ENCODE peak calls at places on chromosomes 4 and X, in five cellular contexts. One of them, this sample, is unnamed.

GRCh38 chrX:12309733-12310054 is 171.4 kb downstream of the FRMPD4 start:
- DNase-seq in upper lobe of right lung: no peak
- DNase-seq in dorsolateral prefrontal cortex: no peak
- DNase-seq in sigmoid colon: no peak
- DNase-seq in transverse colon: no peak
- DNase-seq in this sample: no peak

GRCh38 chr4:86357608-86358007 is 2.2 kb downstream of the MAPK10 start:
- DNase-seq in sigmoid colon: no peak
- DNase-seq in transverse colon: no peak
- DNase-seq in upper lobe of right lung: no peak
- DNase-seq in dorsolateral prefrontal cortex: peak
- DNase-seq in this sample: no peak

GRCh38 chrX:115372026-115372610 is 82.6 kb downstream of the LUZP4 start:
- DNase-seq in upper lobe of right lung: no peak
- DNase-seq in sigmoid colon: no peak
- DNase-seq in dorsolateral prefrontal cortex: no peak
- DNase-seq in transverse colon: no peak
- DNase-seq in this sample: no peak

GRCh38 chr4:6608758-6609414 is 31.6 kb upstream of the MRFAP1 start:
- DNase-seq in sigmoid colon: no peak
- DNase-seq in upper lobe of right lung: no peak
- DNase-seq in transverse colon: no peak
- DNase-seq in dorsolateral prefrontal cortex: peak
- DNase-seq in this sample: no peak

GRCh38 chrX:29535212-29536162 is 679.9 kb upstream of the MAGEB2 start:
- DNase-seq in dorsolateral prefrontal cortex: no peak
- DNase-seq in transverse colon: no peak
- DNase-seq in sigmoid colon: no peak
- DNase-seq in upper lobe of right lung: no peak
- DNase-seq in this sample: no peak

GRCh38 chr4:127881565-127881869 is 824 bp downstream of the PLK4 start:
- DNase-seq in upper lobe of right lung: no peak
- DNase-seq in transverse colon: no peak
- DNase-seq in dorsolateral prefrontal cortex: no peak
- DNase-seq in sigmoid colon: no peak
- DNase-seq in this sample: no peak

GRCh38 chrX:141468940-141469339 is 115.6 kb downstream of the SPANXA1 start:
- DNase-seq in transverse colon: no peak
- DNase-seq in dorsolateral prefrontal cortex: no peak
- DNase-seq in upper lobe of right lung: no peak
- DNase-seq in sigmoid colon: no peak
- DNase-seq in this sample: no peak

GRCh38 chr4:10716163-10716562 is 31.6 kb upstream of the CLNK start:
- DNase-seq in upper lobe of right lung: no peak
- DNase-seq in sigmoid colon: no peak
- DNase-seq in dorsolateral prefrontal cortex: no peak
- DNase-seq in transverse colon: no peak
- DNase-seq in this sample: no peak

GRCh38 chr4:122914292-122914904 is 8.0 kb downstream of the NUDT6 start:
- DNase-seq in sigmoid colon: no peak
- DNase-seq in transverse colon: no peak
- DNase-seq in dorsolateral prefrontal cortex: no peak
- DNase-seq in upper lobe of right lung: no peak
- DNase-seq in this sample: no peak

GRCh38 chr4:139452000-139452399 is 1.9 kb upstream of the RAB33B start:
- DNase-seq in dorsolateral prefrontal cortex: no peak
- DNase-seq in sigmoid colon: no peak
- DNase-seq in upper lobe of right lung: no peak
- DNase-seq in transverse colon: no peak
- DNase-seq in this sample: no peak
- H3K27ac ChIP-seq in dorsolateral prefrontal cortex: no peak
- H3K27ac ChIP-seq in sigmoid colon: no peak
- H3K27ac ChIP-seq in upper lobe of right lung: no peak
- H3K27ac ChIP-seq in transverse colon: peak
- H3K27ac ChIP-seq in this sample: no peak

GRCh38 chr4:170026253-170026991 is at the start of gene MFAP3L:
- DNase-seq in transverse colon: peak
- DNase-seq in dorsolateral prefrontal cortex: peak
- DNase-seq in sigmoid colon: peak
- DNase-seq in upper lobe of right lung: peak
- DNase-seq in this sample: peak

GRCh38 chr4:170022211-170022610 is 4.0 kb downstream of the MFAP3L start:
- DNase-seq in upper lobe of right lung: no peak
- DNase-seq in sigmoid colon: no peak
- DNase-seq in transverse colon: no peak
- DNase-seq in dorsolateral prefrontal cortex: no peak
- DNase-seq in this sample: no peak

GRCh38 chr4:170030121-170030520 is 3.9 kb upstream of the MFAP3L start:
- DNase-seq in dorsolateral prefrontal cortex: no peak
- DNase-seq in transverse colon: no peak
- DNase-seq in sigmoid colon: no peak
- DNase-seq in upper lobe of right lung: no peak
- DNase-seq in this sample: no peak

GRCh38 chr4:170027181-170027829 is 1.1 kb upstream of the MFAP3L start:
- DNase-seq in upper lobe of right lung: peak
- DNase-seq in dorsolateral prefrontal cortex: peak
- DNase-seq in sigmoid colon: peak
- DNase-seq in transverse colon: peak
- DNase-seq in this sample: peak

DNA sequence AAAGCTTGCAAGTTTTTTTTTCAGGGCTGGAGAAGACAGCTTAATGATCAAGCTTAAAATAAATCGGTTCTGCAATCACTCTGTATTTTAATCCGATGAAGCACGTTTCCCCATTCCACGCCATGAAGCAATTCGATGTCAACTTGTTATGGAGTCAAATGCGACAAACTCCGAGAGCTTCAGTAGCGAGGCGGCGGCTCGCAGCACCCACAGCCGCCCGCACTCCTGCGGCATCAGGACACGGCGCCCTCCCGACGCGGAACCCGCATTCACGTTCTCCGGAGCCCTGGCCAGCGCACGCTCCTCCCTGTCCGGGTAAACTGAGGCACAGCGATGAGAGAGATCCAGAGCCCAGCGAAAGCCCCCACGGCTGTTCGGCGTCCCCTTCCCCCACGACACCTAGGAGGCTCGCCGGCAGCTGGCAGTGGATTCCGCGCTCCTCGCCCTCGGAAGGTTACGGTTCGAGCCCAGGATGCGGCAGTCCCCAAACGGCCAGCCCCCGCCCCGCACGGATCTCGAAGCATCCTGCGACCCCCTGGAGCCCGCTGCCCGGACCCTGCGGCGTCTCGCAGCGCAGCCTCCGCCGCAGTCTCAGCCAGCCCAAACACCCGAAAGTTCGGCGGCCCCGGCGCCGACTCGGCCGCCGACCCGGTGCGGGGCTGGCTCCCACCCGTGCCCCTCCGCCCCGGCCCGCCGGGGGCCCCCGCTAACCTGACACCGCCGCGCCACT is 507 bp downstream of the MFAP3L start:
- DNase-seq in dorsolateral prefrontal cortex: peak
- DNase-seq in transverse colon: peak
- DNase-seq in sigmoid colon: peak
- DNase-seq in upper lobe of right lung: no peak
- DNase-seq in this sample: peak
- H3K4me3 ChIP-seq in dorsolateral prefrontal cortex: peak
- H3K4me3 ChIP-seq in transverse colon: peak
- H3K4me3 ChIP-seq in sigmoid colon: peak
- H3K4me3 ChIP-seq in upper lobe of right lung: peak
- H3K4me3 ChIP-seq in this sample: peak

GRCh38 chr4:3371581-3372001 is 70.2 kb upstream of the HGFAC start:
- DNase-seq in upper lobe of right lung: no peak
- DNase-seq in dorsolateral prefrontal cortex: no peak
- DNase-seq in transverse colon: no peak
- DNase-seq in sigmoid colon: peak
- DNase-seq in this sample: peak

GRCh38 chr4:3372933-3373465 is 68.8 kb upstream of the HGFAC start:
- DNase-seq in transverse colon: peak
- DNase-seq in upper lobe of right lung: peak
- DNase-seq in sigmoid colon: peak
- DNase-seq in dorsolateral prefrontal cortex: no peak
- DNase-seq in this sample: peak

GRCh38 chr4:3373468-3373867 is 68.3 kb upstream of the HGFAC start:
- DNase-seq in upper lobe of right lung: no peak
- DNase-seq in dorsolateral prefrontal cortex: no peak
- DNase-seq in sigmoid colon: no peak
- DNase-seq in transverse colon: no peak
- DNase-seq in this sample: no peak

GRCh38 chr4:3371038-3371437 is 70.7 kb upstream of the HGFAC start:
- DNase-seq in sigmoid colon: peak
- DNase-seq in upper lobe of right lung: no peak
- DNase-seq in dorsolateral prefrontal cortex: no peak
- DNase-seq in transverse colon: no peak
- DNase-seq in this sample: no peak

DNA sequence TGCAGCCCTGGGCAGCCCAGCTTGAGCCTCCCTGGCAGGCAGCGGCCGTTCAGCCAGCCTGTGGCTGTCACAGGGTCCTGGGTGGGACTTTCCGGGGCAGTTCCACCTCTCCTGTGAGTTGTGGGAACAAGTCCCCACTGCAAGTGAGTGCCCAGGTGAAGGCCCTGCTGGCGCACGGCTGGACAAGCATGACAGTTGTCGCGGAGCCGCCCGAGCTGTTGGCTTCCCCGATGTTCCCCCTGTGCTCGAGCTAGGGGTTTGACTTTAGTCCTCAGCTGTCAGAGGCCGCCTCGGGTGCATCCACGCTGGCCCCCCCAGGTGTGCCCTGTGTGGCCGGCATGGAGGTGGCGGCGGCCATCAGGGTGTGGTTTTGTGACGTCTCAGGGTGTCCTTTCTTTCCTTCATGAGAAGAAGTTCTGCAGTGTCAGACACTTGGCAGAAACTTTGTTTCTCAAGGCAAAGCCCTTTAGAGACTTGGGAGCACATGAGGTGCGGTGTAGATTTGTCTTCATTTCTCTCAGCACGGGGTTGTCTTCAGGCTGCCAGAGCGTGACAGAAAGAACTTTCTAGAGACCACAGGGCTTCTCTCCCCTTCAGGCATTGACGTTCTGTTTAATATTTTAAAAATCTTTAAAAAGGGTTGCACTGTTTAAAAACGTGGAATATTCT is 69.4 kb upstream of the HGFAC start:
- DNase-seq in sigmoid colon: peak
- DNase-seq in upper lobe of right lung: peak
- DNase-seq in dorsolateral prefrontal cortex: no peak
- DNase-seq in transverse colon: no peak
- DNase-seq in this sample: no peak
- H3K27ac ChIP-seq in sigmoid colon: no peak
- H3K27ac ChIP-seq in upper lobe of right lung: peak
- H3K27ac ChIP-seq in dorsolateral prefrontal cortex: peak
- H3K27ac ChIP-seq in transverse colon: no peak
- H3K27ac ChIP-seq in this sample: no peak

GRCh38 chr4:164943192-164943591 is 34.3 kb downstream of the TRIM61 start:
- DNase-seq in transverse colon: no peak
- DNase-seq in upper lobe of right lung: no peak
- DNase-seq in sigmoid colon: no peak
- DNase-seq in dorsolateral prefrontal cortex: no peak
- DNase-seq in this sample: no peak
- H3K4me3 ChIP-seq in transverse colon: no peak
- H3K4me3 ChIP-seq in upper lobe of right lung: no peak
- H3K4me3 ChIP-seq in sigmoid colon: no peak
- H3K4me3 ChIP-seq in dorsolateral prefrontal cortex: no peak
- H3K4me3 ChIP-seq in this sample: no peak

DNA sequence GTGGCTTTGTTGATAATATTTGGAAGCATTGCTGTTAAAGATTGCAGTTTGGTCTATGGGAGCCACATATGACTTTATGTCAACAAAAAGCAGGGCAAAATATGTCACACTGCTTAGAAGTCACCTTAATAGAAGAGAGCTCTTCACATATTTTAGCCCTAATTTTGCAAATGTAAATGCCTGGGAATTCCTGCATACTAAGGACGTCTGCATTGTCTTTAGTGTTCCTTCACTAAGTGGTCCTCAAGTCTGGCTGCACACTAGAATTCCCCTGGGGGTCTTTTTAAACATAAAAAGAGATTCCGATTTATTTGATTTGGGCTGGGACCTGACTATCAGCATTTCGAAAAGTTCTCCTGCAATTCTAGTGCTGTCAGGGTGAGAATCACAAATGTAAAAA is 495.1 kb upstream of the FAM241A start:
- DNase-seq in upper lobe of right lung: no peak
- DNase-seq in dorsolateral prefrontal cortex: no peak
- DNase-seq in sigmoid colon: no peak
- DNase-seq in transverse colon: no peak
- DNase-seq in this sample: no peak
- H3K27ac ChIP-seq in upper lobe of right lung: no peak
- H3K27ac ChIP-seq in dorsolateral prefrontal cortex: no peak
- H3K27ac ChIP-seq in sigmoid colon: no peak
- H3K27ac ChIP-seq in transverse colon: no peak
- H3K27ac ChIP-seq in this sample: no peak

GRCh38 chr4:38565271-38566199 is 98.5 kb upstream of the KLF3 start:
- DNase-seq in transverse colon: peak
- DNase-seq in sigmoid colon: peak
- DNase-seq in dorsolateral prefrontal cortex: no peak
- DNase-seq in upper lobe of right lung: no peak
- DNase-seq in this sample: no peak
- H3K4me3 ChIP-seq in transverse colon: no peak
- H3K4me3 ChIP-seq in sigmoid colon: no peak
- H3K4me3 ChIP-seq in dorsolateral prefrontal cortex: no peak
- H3K4me3 ChIP-seq in upper lobe of right lung: no peak
- H3K4me3 ChIP-seq in this sample: no peak

GRCh38 chr4:82513382-82513781 is 48.4 kb downstream of the TMEM150C start:
- DNase-seq in transverse colon: no peak
- DNase-seq in sigmoid colon: no peak
- DNase-seq in upper lobe of right lung: no peak
- DNase-seq in dorsolateral prefrontal cortex: no peak
- DNase-seq in this sample: no peak

GRCh38 chr4:82519776-82520175 is 42.0 kb downstream of the TMEM150C start:
- DNase-seq in upper lobe of right lung: no peak
- DNase-seq in dorsolateral prefrontal cortex: no peak
- DNase-seq in transverse colon: no peak
- DNase-seq in sigmoid colon: no peak
- DNase-seq in this sample: no peak

GRCh38 chr4:82519072-82519471 is 42.7 kb downstream of the TMEM150C start:
- DNase-seq in dorsolateral prefrontal cortex: no peak
- DNase-seq in sigmoid colon: no peak
- DNase-seq in transverse colon: no peak
- DNase-seq in upper lobe of right lung: no peak
- DNase-seq in this sample: no peak

GRCh38 chr4:82517043-82517442 is 44.7 kb downstream of the TMEM150C start:
- DNase-seq in transverse colon: no peak
- DNase-seq in upper lobe of right lung: no peak
- DNase-seq in sigmoid colon: no peak
- DNase-seq in dorsolateral prefrontal cortex: no peak
- DNase-seq in this sample: no peak

GRCh38 chr4:82515705-82516104 is 46.1 kb downstream of the TMEM150C start:
- DNase-seq in sigmoid colon: no peak
- DNase-seq in upper lobe of right lung: no peak
- DNase-seq in transverse colon: no peak
- DNase-seq in dorsolateral prefrontal cortex: no peak
- DNase-seq in this sample: peak
- H3K27ac ChIP-seq in sigmoid colon: peak
- H3K27ac ChIP-seq in upper lobe of right lung: no peak
- H3K27ac ChIP-seq in transverse colon: no peak
- H3K27ac ChIP-seq in dorsolateral prefrontal cortex: peak
- H3K27ac ChIP-seq in this sample: peak